ENCODE peak calls at places on chromosomes 12 and 14, in four cellular contexts. G is fibroblast of lung, Q is GM12878, I is neuronal stem cell. H is an unnamed sample. For H3K4me1, the result is how much of the 10 kb centered on the place peaks cover.

GRCh38 chr12:61546296-61546695 is 713.9 kb upstream of the USP15 start:
- DNase-seq in Q (no peak), G (no peak), I (no peak), H (no peak)

GRCh38 chr12:15530361-15530760 is 208.1 kb downstream of the PTPRO start:
- DNase-seq in Q (no peak), G (no peak), I (no peak), H (peak)

GRCh38 chr12:110079477-110080400 is 31.4 kb upstream of the C12orf76 start:
- DNase-seq in I (no peak), G (peak), Q (peak), H (no peak)

GRCh38 chr12:54217774-54218221 is 29.0 kb upstream of the SMUG1 start:
- DNase-seq in I (no peak), Q (no peak), G (no peak), H (no peak)

GRCh38 chr14:86530457-86530856 is 1000.5 kb downstream of the FLRT2 start:
- DNase-seq in I (no peak), Q (no peak), G (no peak), H (no peak)

GRCh38 chr12:91381309-91381804 is 198.7 kb upstream of the DCN start:
- DNase-seq in I (peak), G (peak), Q (peak), H (peak)

GRCh38 chr12:124603910-124604775 is 36.7 kb upstream of the NCOR2 start:
- DNase-seq in I (no peak), Q (no peak), G (no peak), H (no peak)

GRCh38 chr14:23582906-23583760 is 4.5 kb upstream of the JPH4 start:
- DNase-seq in G (no peak), Q (no peak), I (no peak), H (no peak)

GRCh38 chr14:54564799-54565235 is 2.1 kb upstream of the SAMD4A start:
- DNase-seq in G (peak), I (no peak), Q (no peak), H (peak)

GRCh38 chr12:4069046-4070010 is 196.1 kb upstream of the PARP11 start:
- DNase-seq in G (no peak), I (no peak), Q (no peak), H (no peak)

GRCh38 chr14:105927094-105927475 is 400.7 kb downstream of the TMEM121 start:
- DNase-seq in Q (no peak), G (no peak), I (no peak), H (no peak)

GRCh38 chr14:36022765-36023415 is 153.6 kb downstream of the PTCSC3 start:
- DNase-seq in G (no peak), Q (no peak), I (no peak), H (no peak)

GRCh38 chr12:62259311-62259992 is 752 bp upstream of the USP15 start:
- DNase-seq in I (no peak), G (no peak), Q (no peak), H (no peak)

GRCh38 chr14:71693373-71693772 is 238.9 kb upstream of the RGS6 start:
- DNase-seq in I (no peak), Q (no peak), G (peak), H (peak)

GRCh38 chr12:99600388-99600787 is 47.2 kb upstream of the GARIN6 start:
- DNase-seq in G (no peak), I (no peak), Q (peak), H (no peak)

GRCh38 chr12:50925342-50925651 is 27.0 kb upstream of the HIGD1C start:
- DNase-seq in G (no peak), I (no peak), Q (no peak), H (no peak)

GRCh38 chr12:1593232-1594044 is 943 bp downstream of the FBXL14 start:
- DNase-seq in G (peak), I (no peak), Q (no peak), H (peak)

GRCh38 chr12:121668750-121669524 is 517 bp downstream of the MORN3 start:
- DNase-seq in G (peak), I (peak), Q (no peak), H (peak)

GRCh38 chr14:80926706-80927384 is 14.7 kb downstream of the CEP128 start:
- DNase-seq in Q (no peak), G (peak), I (no peak), H (peak)

GRCh38 chr12:74539261-74539660 is 1.6 kb downstream of the ATXN7L3B start:
- DNase-seq in I (no peak), G (peak), Q (no peak), H (peak)

GRCh38 chr14:52977798-52978197 is 26.9 kb upstream of the FERMT2 start:
- DNase-seq in I (no peak), G (peak), Q (no peak), H (no peak)

GRCh38 chr12:52413787-52414345 is 7.7 kb upstream of the KRT82 start:
- DNase-seq in I (no peak), Q (no peak), G (no peak), H (no peak)

GRCh38 chr12:69027411-69027811 is 94.4 kb upstream of the CPM start:
- DNase-seq in Q (no peak), G (peak), I (no peak), H (no peak)

GRCh38 chr14:59254146-59254910 is 65.9 kb downstream of the DAAM1 start:
- DNase-seq in G (peak), I (no peak), Q (no peak), H (peak)

GRCh38 chr14:24317141-24317927 is 6.0 kb downstream of the LTB4R start:
- DNase-seq in I (no peak), Q (no peak), G (peak), H (peak)

GRCh38 chr14:53571990-53572389 is 384.6 kb downstream of the BMP4 start:
- DNase-seq in Q (no peak), I (no peak), G (no peak), H (peak)

GRCh38 chr12:46702581-46703344 is 123.0 kb downstream of the SLC38A4 start:
- DNase-seq in Q (no peak), I (peak), G (peak), H (no peak)

GRCh38 chr14:95185452-95186392 is 28.4 kb upstream of the DICER1 start:
- DNase-seq in I (no peak), G (peak), Q (no peak), H (peak)

GRCh38 chr14:100677925-100678765 is 48.5 kb upstream of the DLK1 start:
- DNase-seq in Q (no peak), G (peak), I (no peak), H (peak)

GRCh38 chr12:100920493-100920892 is 125.9 kb downstream of the ANO4 start:
- DNase-seq in Q (no peak), I (no peak), G (no peak), H (no peak)

GRCh38 chr12:76957306-76957705 is 78.5 kb upstream of the CSRP2 start:
- DNase-seq in I (no peak), Q (no peak), G (no peak), H (no peak)

GRCh38 chr12:43151406-43152080 is 400.5 kb downstream of the ADAMTS20 start:
- DNase-seq in I (no peak), G (peak), Q (no peak), H (no peak)

GRCh38 chr12:89525002-89525823 is 617 bp upstream of the GALNT4 start:
- DNase-seq in Q (no peak), G (peak), I (peak), H (peak)

GRCh38 chr14:52253503-52253902 is 14.0 kb upstream of the PTGDR start:
- DNase-seq in Q (no peak), G (peak), I (peak), H (peak)

GRCh38 chr12:75364918-75365317 is 26.0 kb upstream of the GLIPR1L2 start:
- DNase-seq in I (no peak), G (no peak), Q (no peak), H (peak)

GRCh38 chr12:51198568-51199400 is 19.1 kb downstream of the POU6F1 start:
- DNase-seq in Q (no peak), I (no peak), G (no peak), H (no peak)

GRCh38 chr12:57632898-57633825 is at the start of gene B4GALNT1:
- DNase-seq in G (peak), Q (no peak), I (peak), H (peak)
- H3K4me3 ChIP-seq in G (peak), Q (peak), I (peak), H (peak)

GRCh38 chr12:53023-53734 is 13.4 kb upstream of the IQSEC3 start:
- DNase-seq in I (no peak), G (peak), Q (no peak), H (no peak)
- H3K4me1 ChIP-seq in I (under half), G (under half), Q (under half), H (under half)

DNA sequence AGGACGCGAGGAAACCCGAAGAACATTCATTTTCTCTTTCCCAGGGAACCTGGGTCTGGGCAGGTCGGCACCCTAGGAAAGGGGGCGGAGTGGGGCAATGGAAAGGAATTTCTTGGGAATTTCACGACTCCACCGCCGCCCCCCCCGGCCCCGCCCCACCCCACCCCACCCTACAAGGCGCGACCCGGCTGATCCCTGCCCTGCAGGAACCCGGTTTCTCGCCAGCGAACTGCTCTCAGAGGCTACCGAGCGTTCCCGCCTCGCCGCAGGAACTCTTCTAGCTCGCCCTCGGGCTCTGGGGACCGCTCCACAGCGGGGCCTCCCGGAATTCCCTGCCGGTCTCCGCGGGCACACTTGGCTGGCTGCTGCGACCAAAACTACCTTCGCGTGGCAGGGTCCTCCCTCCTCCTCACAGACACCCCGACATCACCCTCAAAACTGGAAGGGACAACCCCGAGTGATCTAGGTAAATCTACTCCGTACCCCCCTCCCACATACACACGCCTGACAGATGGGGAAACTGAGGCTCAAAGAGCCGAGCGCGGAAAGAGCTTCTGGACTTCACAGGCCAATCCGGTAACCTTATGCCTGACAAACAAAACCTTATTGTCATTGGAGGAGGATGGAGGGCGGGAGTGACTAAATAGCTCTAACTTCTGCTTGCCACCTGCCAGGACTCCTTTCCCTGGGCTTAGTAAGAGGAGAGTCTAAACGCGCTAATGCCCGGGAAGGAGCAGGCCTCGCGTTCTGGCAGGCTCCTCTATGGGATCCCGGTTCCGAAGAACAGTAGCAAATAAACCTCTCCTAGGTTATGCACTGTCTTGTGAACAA is 835 bp upstream of the ACTN1 start:
- DNase-seq in I (peak), Q (no peak), G (peak), H (peak)
- H3K9ac ChIP-seq in I (peak), Q (no peak), G (peak), H (peak)

GRCh38 chr12:106304001-106304421 is 1.5 kb downstream of the TCP11L2 start:
- DNase-seq in I (no peak), G (no peak), Q (no peak), H (no peak)
- H3K4me3 ChIP-seq in I (peak), G (no peak), Q (no peak), H (peak)

GRCh38 chr14:99543985-99544384 is 60.0 kb downstream of the CCDC85C start:
- DNase-seq in Q (no peak), G (no peak), I (no peak), H (no peak)
- H3K4me1 ChIP-seq in Q (under half), G (under half), I (under half), H (under half)

GRCh38 chr14:74954947-74955228 is 509 bp downstream of the PGF start:
- DNase-seq in G (no peak), Q (no peak), I (no peak), H (no peak)
- H3K9ac ChIP-seq in G (no peak), Q (no peak), I (peak), H (peak)

GRCh38 chr14:102819176-102819628 is 42.0 kb downstream of the TRAF3 start:
- DNase-seq in I (no peak), G (no peak), Q (peak), H (no peak)

GRCh38 chr14:102823546-102823945 is 46.3 kb downstream of the TRAF3 start:
- DNase-seq in G (no peak), Q (no peak), I (no peak), H (no peak)

GRCh38 chr14:102819790-102820330 is 42.6 kb downstream of the TRAF3 start:
- DNase-seq in G (no peak), Q (no peak), I (no peak), H (no peak)

GRCh38 chr14:102822311-102822863 is 45.1 kb downstream of the TRAF3 start:
- DNase-seq in Q (no peak), G (no peak), I (no peak), H (no peak)

DNA sequence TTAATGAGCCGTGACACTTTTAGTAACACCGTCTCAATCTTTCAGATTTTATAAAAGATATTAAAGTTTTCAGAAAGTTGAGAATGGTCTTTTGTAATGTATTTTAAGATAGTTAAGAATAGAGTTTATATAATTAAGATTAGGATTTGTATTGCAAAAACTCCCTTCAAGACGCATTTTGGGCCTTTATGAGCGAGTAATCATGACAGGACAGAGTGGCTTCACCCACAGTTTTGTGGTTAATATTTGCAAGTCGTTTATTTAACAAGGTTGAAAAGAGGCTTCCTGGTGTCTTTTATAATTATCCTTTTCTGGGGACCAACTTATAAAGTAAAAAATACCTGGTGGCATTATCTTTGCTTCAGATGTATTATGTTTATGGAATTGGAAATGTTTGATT is 44.0 kb downstream of the TRAF3 start:
- DNase-seq in G (no peak), Q (no peak), I (no peak), H (no peak)
- H3K4me3 ChIP-seq in G (no peak), Q (peak), I (no peak), H (no peak)

GRCh38 chr12:122895757-122896636 is at the start of gene VPS37B:
- DNase-seq in G (peak), Q (no peak), I (peak), H (peak)
- H3K4me1 ChIP-seq in G (under half), Q (under half), I (under half), H (under half)

GRCh38 chr12:96986883-96987523 is 79.9 kb downstream of the NEDD1 start:
- DNase-seq in I (peak), Q (no peak), G (peak), H (peak)
- H3K9ac ChIP-seq in I (no peak), Q (no peak), G (no peak), H (no peak)

H was measured in adipocyte.